ENCODE peak calls at places on chromosomes 13 and 19, in eight cellular contexts. B is BJ, K is left lung, D is fibroblast of mammary gland, G is fibroblast of pulmonary artery, I is heart left ventricle, Q is heart right ventricle, V is mucosa of descending colon. Y is an unnamed sample.

GRCh38 chr13:45683701-45684100 is 18.4 kb upstream of the CBY2 start:
- DNase-seq in K (no peak), B (no peak), I (no peak), D (no peak), Q (no peak), G (no peak), V (no peak), Y (no peak)

GRCh38 chr13:65855276-65855675 is 1374.9 kb downstream of the PCDH9 start:
- DNase-seq in D (peak), K (no peak), B (no peak), I (no peak), G (peak), V (no peak), Q (no peak), Y (no peak)

GRCh38 chr13:102935896-102936321 is 90.1 kb downstream of the ERCC5 start:
- DNase-seq in K (no peak), B (no peak), D (no peak), I (no peak), G (no peak), V (no peak), Q (no peak), Y (no peak)

GRCh38 chr19:14496849-14497346 is 971 bp upstream of the GIPC1 start:
- DNase-seq in D (no peak), Q (no peak), V (no peak), G (no peak), B (no peak), K (no peak), I (no peak), Y (no peak)

GRCh38 chr19:46674416-46675178 is 13.6 kb upstream of the DACT3 start:
- DNase-seq in B (no peak), K (no peak), Q (no peak), D (no peak), G (peak), I (no peak), V (no peak), Y (no peak)

GRCh38 chr19:20503536-20503935 is 62.0 kb downstream of the ZNF737 start:
- DNase-seq in Q (no peak), K (no peak), B (no peak), G (peak), V (no peak), D (peak), I (no peak), Y (peak)

GRCh38 chr19:944663-945241 is 18.9 kb downstream of the ARID3A start:
- DNase-seq in K (no peak), D (no peak), G (no peak), I (no peak), B (no peak), V (peak), Q (no peak), Y (no peak)

GRCh38 chr13:113962975-113963374 is 10.9 kb downstream of the C13orf46 start:
- DNase-seq in I (no peak), B (no peak), D (no peak), V (peak), K (peak), Q (peak), G (no peak), Y (no peak)

GRCh38 chr13:98782654-98783053 is 30.2 kb upstream of the SLC15A1 start:
- DNase-seq in K (no peak), G (peak), B (no peak), I (no peak), V (no peak), D (no peak), Q (no peak), Y (no peak)

GRCh38 chr19:43450545-43450997 is 14.8 kb downstream of the LYPD3 start:
- DNase-seq in G (peak), I (no peak), V (no peak), K (no peak), B (no peak), D (peak), Q (no peak), Y (no peak)

GRCh38 chr13:85140192-85140591 is 659.0 kb downstream of the SLITRK6 start:
- DNase-seq in K (no peak), I (no peak), Q (no peak), V (no peak), G (no peak), B (no peak), D (no peak), Y (no peak)

GRCh38 chr19:55930996-55931515 is 1.1 kb downstream of the NLRP13 start:
- DNase-seq in G (no peak), V (no peak), I (no peak), D (no peak), B (no peak), Q (no peak), K (no peak), Y (no peak)

GRCh38 chr19:18021121-18021755 is 13.3 kb downstream of the ARRDC2 start:
- DNase-seq in Q (peak), I (peak), K (peak), G (peak), B (peak), D (peak), V (peak), Y (no peak)

GRCh38 chr13:100660761-100661160 is 13.8 kb downstream of the TMTC4 start:
- DNase-seq in D (no peak), B (no peak), Q (no peak), G (no peak), V (no peak), I (no peak), K (no peak), Y (no peak)

GRCh38 chr13:32846556-32846955 is 169.7 kb upstream of the KL start:
- DNase-seq in Q (no peak), D (no peak), B (no peak), K (no peak), V (no peak), I (no peak), G (no peak), Y (no peak)

GRCh38 chr19:35404879-35405622 is 34.2 kb downstream of the GPR42 start:
- DNase-seq in B (peak), K (no peak), Q (no peak), G (peak), I (no peak), V (no peak), D (peak), Y (no peak)

GRCh38 chr13:30022256-30022655 is 171.8 kb upstream of the UBL3 start:
- DNase-seq in Q (no peak), V (no peak), D (no peak), K (no peak), B (no peak), I (no peak), G (no peak), Y (no peak)

GRCh38 chr13:98780972-98781869 is 28.7 kb upstream of the SLC15A1 start:
- DNase-seq in Q (no peak), I (no peak), D (peak), G (no peak), K (peak), B (no peak), V (no peak), Y (no peak)

GRCh38 chr19:32599736-32600157 is 18.8 kb downstream of the PDCD5 start:
- DNase-seq in D (peak), G (peak), I (no peak), V (no peak), K (no peak), Q (no peak), B (no peak), Y (peak)

GRCh38 chr13:113951246-113951999 is 22.5 kb downstream of the C13orf46 start:
- DNase-seq in K (peak), D (peak), I (peak), G (peak), Q (peak), V (peak), B (no peak), Y (no peak)

GRCh38 chr19:21483589-21484170 is 21.7 kb upstream of the ZNF429 start:
- DNase-seq in B (no peak), Q (peak), D (peak), K (peak), G (peak), I (peak), V (peak), Y (peak)

GRCh38 chr13:74200081-74200480 is 65.9 kb upstream of the KLF12 start:
- DNase-seq in K (no peak), B (no peak), V (no peak), Q (no peak), G (no peak), I (no peak), D (no peak), Y (no peak)

GRCh38 chr13:102591988-102592781 is 4.6 kb upstream of the TPP2 start:
- DNase-seq in G (peak), V (peak), B (peak), D (peak), I (peak), Q (peak), K (peak), Y (no peak)

GRCh38 chr19:34994643-34995471 is 5.3 kb upstream of the GRAMD1A start:
- DNase-seq in D (no peak), Q (no peak), K (peak), G (no peak), I (no peak), B (no peak), V (peak), Y (peak)

GRCh38 chr13:94431987-94432386 is 47.5 kb downstream of the DCT start:
- DNase-seq in I (no peak), V (no peak), Q (no peak), B (no peak), K (no peak), G (no peak), D (no peak), Y (no peak)

GRCh38 chr19:16170134-16170533 is 3.2 kb downstream of the CIB3 start:
- DNase-seq in G (no peak), V (no peak), I (no peak), K (no peak), Q (no peak), B (no peak), D (no peak), Y (no peak)

GRCh38 chr13:60032836-60033235 is 130.9 kb downstream of the DIAPH3 start:
- DNase-seq in V (no peak), G (no peak), K (no peak), B (no peak), Q (no peak), I (no peak), D (peak), Y (no peak)

GRCh38 chr13:42525035-42525504 is 48.9 kb upstream of the TNFSF11 start:
- DNase-seq in G (peak), D (peak), I (no peak), K (no peak), B (no peak), V (no peak), Q (no peak), Y (no peak)

GRCh38 chr19:33403973-33404304 is 30.4 kb downstream of the CEBPG start:
- DNase-seq in K (no peak), D (no peak), I (no peak), B (no peak), V (peak), G (no peak), Q (no peak), Y (no peak)

GRCh38 chr13:100274942-100275506 is 186.1 kb downstream of the PCCA start:
- DNase-seq in G (no peak), D (no peak), I (no peak), Q (no peak), K (peak), V (no peak), B (no peak), Y (no peak)

GRCh38 chr13:27359203-27359821 is 65.1 kb upstream of the GTF3A start:
- DNase-seq in G (peak), K (no peak), D (peak), B (no peak), I (no peak), V (no peak), Q (peak), Y (no peak)

GRCh38 chr13:47066261-47066660 is 169.4 kb upstream of the HTR2A start:
- DNase-seq in V (no peak), D (peak), B (no peak), G (peak), K (no peak), I (no peak), Q (no peak), Y (no peak)

GRCh38 chr19:19334989-19335344 is 14.3 kb downstream of the MAU2 start:
- DNase-seq in K (no peak), I (no peak), V (no peak), Q (no peak), D (no peak), G (no peak), B (no peak), Y (no peak)
- TF ChIP-seq CTCF in K (no peak), I (no peak), V (no peak), Q (no peak), D (no peak), G (no peak), B (no peak), Y (no peak)

GRCh38 chr19:7787141-7787540 is 24.1 kb downstream of the CLEC4M start:
- DNase-seq in K (no peak), G (no peak), V (no peak), D (no peak), Q (peak), I (peak), B (no peak), Y (no peak)

GRCh38 chr19:7788933-7789323 is 25.9 kb downstream of the CLEC4M start:
- DNase-seq in I (no peak), V (no peak), Q (no peak), B (no peak), K (no peak), G (no peak), D (no peak), Y (no peak)

GRCh38 chr19:7788178-7788932 is 25.3 kb downstream of the CLEC4M start:
- DNase-seq in K (no peak), Q (no peak), D (no peak), V (no peak), B (no peak), I (peak), G (no peak), Y (no peak)

GRCh38 chr19:7789447-7789846 is 26.4 kb downstream of the CLEC4M start:
- DNase-seq in I (no peak), K (no peak), D (no peak), V (peak), G (no peak), Q (no peak), B (no peak), Y (no peak)

GRCh38 chr19:7787602-7788177 is 24.6 kb downstream of the CLEC4M start:
- DNase-seq in Q (no peak), I (no peak), D (no peak), K (no peak), B (no peak), G (no peak), V (no peak), Y (no peak)
- H3K4me3 ChIP-seq in Q (no peak), I (no peak), D (no peak), K (peak), B (no peak), G (no peak), V (no peak), Y (no peak)

GRCh38 chr13:37406031-37406430 is 192.5 kb downstream of the POSTN start:
- DNase-seq in Q (no peak), D (no peak), V (no peak), K (no peak), I (no peak), B (no peak), G (no peak), Y (no peak)
- TF ChIP-seq CTCF in Q (no peak), D (no peak), V (no peak), K (no peak), I (no peak), B (no peak), G (no peak), Y (no peak)

DNA sequence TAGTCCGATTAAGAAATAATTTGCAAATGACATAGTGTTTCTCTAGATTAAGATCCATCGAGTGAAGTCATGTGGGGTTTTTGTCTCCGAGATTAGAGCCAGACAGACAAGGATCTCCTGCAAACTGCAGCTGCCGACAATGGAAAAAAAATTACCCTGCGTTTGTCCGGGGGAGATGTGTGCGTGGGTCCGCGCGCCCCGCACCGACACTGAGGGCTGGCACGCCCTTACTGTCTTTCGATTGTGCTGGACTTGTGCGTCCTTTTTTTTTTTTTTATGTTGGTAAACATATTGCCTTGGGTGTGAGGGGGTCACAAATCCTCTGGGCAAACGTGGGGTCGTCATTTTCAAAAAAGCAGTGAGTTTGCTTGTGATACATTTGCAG is 11.9 kb upstream of the SOX1 start:
- DNase-seq in D (no peak), I (no peak), B (no peak), K (no peak), V (no peak), G (no peak), Q (no peak), Y (no peak)
- H3K4me3 ChIP-seq in D (no peak), I (no peak), B (no peak), K (no peak), V (no peak), G (no peak), Q (no peak), Y (no peak)

GRCh38 chr19:12666305-12667048 is at the start of the genes MAN2B1 and WDR83:
- DNase-seq in V (peak), Q (peak), D (peak), I (peak), K (peak), G (peak), B (no peak), Y (no peak)
- TF ChIP-seq CTCF in V (no peak), Q (peak), D (no peak), I (no peak), K (no peak), G (no peak), B (no peak), Y (no peak)

DNA sequence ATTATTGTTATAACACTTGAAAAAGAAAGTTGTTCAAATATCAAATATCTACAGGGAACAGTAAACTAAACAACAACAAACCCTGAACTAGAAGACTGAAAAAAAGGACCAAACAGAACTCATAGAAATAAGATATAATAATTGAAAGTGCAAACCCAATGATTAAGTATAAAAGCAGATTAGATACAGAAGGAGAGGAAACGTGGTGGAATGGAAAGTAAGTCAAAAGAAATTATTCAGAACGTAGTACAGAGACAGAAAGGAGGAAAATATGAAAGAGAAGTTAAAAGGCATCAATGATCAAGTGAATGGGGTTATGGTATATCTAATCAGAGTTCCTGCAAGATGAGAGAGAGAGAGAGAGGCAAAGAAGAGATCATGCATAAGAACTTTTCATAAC is 174.2 kb upstream of the DACH1 start:
- DNase-seq in I (no peak), V (no peak), K (no peak), Q (no peak), G (no peak), B (no peak), D (no peak), Y (no peak)
- H3K4me3 ChIP-seq in I (no peak), V (no peak), K (no peak), Q (no peak), G (no peak), B (no peak), D (no peak), Y (no peak)

GRCh38 chr19:29596885-29597525 is 9.1 kb upstream of the POP4 start:
- DNase-seq in G (peak), D (peak), I (no peak), V (no peak), B (no peak), K (no peak), Q (no peak), Y (peak)
- TF ChIP-seq CTCF in G (peak), D (peak), I (no peak), V (no peak), B (peak), K (no peak), Q (peak), Y (peak)

GRCh38 chr19:4702764-4703163 is 20.9 kb downstream of the DPP9 start:
- DNase-seq in B (no peak), Q (no peak), K (no peak), G (no peak), D (no peak), V (no peak), I (no peak), Y (no peak)
- H3K4me3 ChIP-seq in B (no peak), Q (no peak), K (no peak), G (no peak), D (no peak), V (no peak), I (no peak), Y (no peak)

GRCh38 chr19:7676854-7677253 is at the start of gene MCEMP1:
- DNase-seq in G (no peak), B (no peak), V (no peak), I (no peak), K (peak), D (no peak), Q (no peak), Y (no peak)

GRCh38 chr19:7679771-7680605 is 645 bp upstream of the TRAPPC5 start:
- DNase-seq in I (no peak), B (no peak), G (no peak), D (no peak), Q (no peak), V (no peak), K (no peak), Y (no peak)

GRCh38 chr19:7677664-7678311 is 898 bp downstream of the MCEMP1 start:
- DNase-seq in D (no peak), Q (no peak), G (no peak), B (no peak), V (no peak), K (no peak), I (no peak), Y (no peak)

GRCh38 chr19:7680606-7681335 is at the start of gene TRAPPC5:
- DNase-seq in B (no peak), Q (peak), K (peak), V (peak), D (peak), G (peak), I (peak), Y (no peak)

DNA sequence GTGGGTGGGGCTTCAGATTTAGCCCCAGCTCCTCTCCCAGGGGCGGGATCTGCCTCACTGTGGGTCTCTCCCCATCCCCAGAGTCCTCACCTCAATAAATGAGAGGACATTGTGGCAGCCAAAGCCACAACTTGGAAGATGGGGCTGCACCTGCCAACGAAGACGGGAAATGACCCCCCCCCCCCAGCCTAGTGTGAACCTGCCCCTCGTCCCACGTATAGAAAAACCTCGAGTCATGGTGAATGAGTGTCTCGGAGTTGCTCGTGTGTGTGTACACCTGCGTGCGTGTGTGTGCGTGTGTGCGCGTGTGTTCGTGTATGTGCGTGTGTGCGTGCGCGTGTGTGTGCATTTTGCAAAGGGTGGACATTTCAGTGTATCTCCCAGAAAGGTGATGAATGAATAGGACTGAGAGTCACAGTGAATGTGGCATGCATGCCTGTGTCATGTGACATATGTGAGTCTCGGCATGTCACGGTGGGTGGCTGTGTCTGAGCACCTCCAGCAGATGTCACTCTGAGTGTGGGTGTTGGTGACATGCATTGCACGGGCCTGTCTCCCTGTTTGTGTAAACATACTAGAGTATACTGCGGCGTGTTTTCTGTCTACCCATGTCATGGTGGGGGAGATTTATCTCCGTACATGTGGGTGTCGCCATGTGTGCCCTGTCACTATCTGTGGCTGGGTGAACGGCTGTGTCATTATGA is 1.5 kb upstream of the TRAPPC5 start:
- DNase-seq in I (no peak), K (no peak), G (no peak), B (no peak), Q (no peak), D (no peak), V (no peak), Y (no peak)
- TF ChIP-seq CTCF in I (no peak), K (peak), G (no peak), B (no peak), Q (no peak), D (no peak), V (no peak), Y (peak)

DNA sequence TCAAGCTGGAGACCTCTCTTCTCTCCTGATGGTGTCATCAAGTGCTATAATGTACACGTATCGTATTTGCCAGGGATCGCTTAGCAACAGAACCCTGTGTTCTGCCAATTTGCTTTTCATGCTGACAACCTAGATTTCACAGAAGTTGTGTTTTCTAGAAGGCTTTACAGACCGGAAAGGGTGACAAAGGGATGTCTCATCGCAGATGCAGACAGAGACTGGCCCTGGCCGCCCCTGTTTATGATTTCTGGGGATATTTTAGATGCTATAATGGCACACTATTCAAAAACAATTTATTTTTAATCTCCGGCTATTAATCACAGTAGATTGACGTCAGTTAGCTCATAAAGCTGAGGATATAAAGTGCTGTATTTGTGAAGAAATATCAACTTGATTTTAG is 291.4 kb downstream of the IRS2 start:
- DNase-seq in I (no peak), K (no peak), Q (no peak), D (peak), B (peak), V (no peak), G (peak), Y (peak)
- H3K4me3 ChIP-seq in I (no peak), K (no peak), Q (no peak), D (no peak), B (no peak), V (no peak), G (no peak), Y (no peak)

Y was measured in LNCaP clone FGC.